ENCODE peak calls at places on chromosomes 5 and 9, in ten cellular contexts. L is psoas muscle, P is coronary artery, I is right lobe of liver, M is A549, U is testis, C is astrocyte of the cerebellum, H is heart right ventricle, V is kidney, N is kidney epithelial cell. Q is an unnamed sample.

GRCh38 chr9:97847474-97848236 is 5.4 kb upstream of the FOXE1 start:
- DNase-seq in L (no peak), P (no peak), I (no peak), M (no peak), U (no peak), C (no peak), H (no peak), V (no peak), N (no peak), Q (no peak)

GRCh38 chr9:125549465-125550215 is 157.4 kb downstream of the MAPKAP1 start:
- DNase-seq in L (peak), P (no peak), I (no peak), M (no peak), U (peak), C (peak), H (peak), V (no peak), N (no peak), Q (peak)

GRCh38 chr9:85453850-85454249 is 287.9 kb downstream of the AGTPBP1 start:
- DNase-seq in L (no peak), P (no peak), I (no peak), M (no peak), U (no peak), C (no peak), H (peak), V (no peak), N (no peak), Q (no peak)

GRCh38 chr9:503881-504852 is 289.5 kb downstream of the DOCK8 start:
- DNase-seq in L (peak), P (peak), I (peak), M (peak), U (peak), C (no peak), H (peak), V (peak), N (no peak), Q (no peak)

GRCh38 chr9:131398204-131398603 is 4.3 kb downstream of the PRRC2B start:
- DNase-seq in L (no peak), P (no peak), I (peak), M (no peak), U (peak), C (no peak), H (no peak), V (no peak), N (no peak), Q (peak)

GRCh38 chr9:96218821-96219614 is 83.0 kb downstream of the HSD17B3 start:
- DNase-seq in L (no peak), P (no peak), I (peak), M (no peak), U (peak), C (no peak), H (no peak), V (no peak), N (no peak), Q (no peak)

GRCh38 chr5:135306557-135306956 is 92.5 kb downstream of the MACROH2A1 start:
- DNase-seq in L (no peak), P (no peak), I (no peak), M (no peak), U (no peak), C (no peak), H (no peak), V (no peak), N (no peak), Q (no peak)

GRCh38 chr5:138641547-138642298 is 66.5 kb upstream of the HSPA9 start:
- DNase-seq in L (peak), P (no peak), I (no peak), M (peak), U (peak), C (peak), H (peak), V (no peak), N (no peak), Q (peak)

GRCh38 chr9:124311283-124311682 is 53.5 kb downstream of the NEK6 start:
- DNase-seq in L (no peak), P (no peak), I (no peak), M (no peak), U (no peak), C (no peak), H (no peak), V (no peak), N (no peak), Q (no peak)

GRCh38 chr9:73548201-73548600 is 396.5 kb downstream of the ANXA1 start:
- DNase-seq in L (no peak), P (no peak), I (no peak), M (no peak), U (no peak), C (no peak), H (no peak), V (no peak), N (no peak), Q (peak)

GRCh38 chr5:102718819-102719218 is 36.3 kb upstream of the PAM start:
- DNase-seq in L (no peak), P (no peak), I (no peak), M (no peak), U (no peak), C (peak), H (no peak), V (no peak), N (no peak), Q (no peak)

GRCh38 chr5:149141224-149141956 is at the start of gene ABLIM3:
- DNase-seq in L (peak), P (peak), I (peak), M (peak), U (peak), C (no peak), H (peak), V (peak), N (no peak), Q (no peak)

GRCh38 chr9:124354364-124355031 is 60.7 kb downstream of the PSMB7 start:
- DNase-seq in L (no peak), P (peak), I (no peak), M (no peak), U (peak), C (no peak), H (no peak), V (peak), N (no peak), Q (no peak)

GRCh38 chr5:86613459-86613858 is 4.3 kb upstream of the COX7C start:
- DNase-seq in L (no peak), P (no peak), I (no peak), M (no peak), U (no peak), C (no peak), H (no peak), V (no peak), N (no peak), Q (no peak)

GRCh38 chr9:12813960-12814876 is 39.4 kb downstream of the LURAP1L start:
- DNase-seq in L (peak), P (peak), I (no peak), M (peak), U (peak), C (peak), H (peak), V (peak), N (peak), Q (peak)

GRCh38 chr9:125529589-125530515 is 177.2 kb downstream of the MAPKAP1 start:
- DNase-seq in L (no peak), P (no peak), I (no peak), M (no peak), U (no peak), C (no peak), H (no peak), V (no peak), N (no peak), Q (no peak)

GRCh38 chr9:109968702-109969450 is 188.9 kb downstream of the PALM2AKAP2 start:
- DNase-seq in L (no peak), P (no peak), I (no peak), M (peak), U (peak), C (no peak), H (peak), V (no peak), N (no peak), Q (no peak)

GRCh38 chr5:179795863-179796833 is 2.4 kb downstream of the LTC4S start:
- DNase-seq in L (peak), P (no peak), I (peak), M (peak), U (peak), C (no peak), H (peak), V (peak), N (no peak), Q (no peak)

GRCh38 chr9:112894031-112894430 is 3.4 kb upstream of the SLC46A2 start:
- DNase-seq in L (no peak), P (no peak), I (no peak), M (no peak), U (no peak), C (no peak), H (no peak), V (no peak), N (no peak), Q (no peak)

GRCh38 chr5:124755565-124755964 is 9.1 kb upstream of the ZNF608 start:
- DNase-seq in L (no peak), P (no peak), I (no peak), M (peak), U (peak), C (no peak), H (no peak), V (no peak), N (no peak), Q (no peak)

GRCh38 chr5:104734046-104734445 is 1171.5 kb upstream of the NUDT12 start:
- DNase-seq in L (no peak), P (no peak), I (no peak), M (no peak), U (no peak), C (no peak), H (no peak), V (no peak), N (no peak), Q (no peak)

GRCh38 chr9:120438111-120438510 is 141.9 kb downstream of the CDK5RAP2 start:
- DNase-seq in L (no peak), P (no peak), I (no peak), M (no peak), U (no peak), C (no peak), H (no peak), V (no peak), N (no peak), Q (no peak)

GRCh38 chr9:92637886-92638620 is 31.9 kb downstream of the IPPK start:
- DNase-seq in L (no peak), P (peak), I (peak), M (no peak), U (no peak), C (no peak), H (no peak), V (no peak), N (no peak), Q (no peak)

GRCh38 chr9:9552665-9553064 is 1060.1 kb downstream of the PTPRD start:
- DNase-seq in L (no peak), P (no peak), I (no peak), M (no peak), U (no peak), C (no peak), H (no peak), V (no peak), N (no peak), Q (no peak)

GRCh38 chr9:134629061-134629585 is 12.5 kb upstream of the COL5A1 start:
- DNase-seq in L (no peak), P (no peak), I (no peak), M (no peak), U (no peak), C (no peak), H (no peak), V (peak), N (no peak), Q (no peak)

GRCh38 chr5:139795074-139796001 is at the start of gene PSD2:
- DNase-seq in L (no peak), P (no peak), I (no peak), M (no peak), U (peak), C (no peak), H (no peak), V (no peak), N (no peak), Q (no peak)
- H3K4me3 ChIP-seq in L (peak), P (peak), I (peak), M (peak), U (peak), C (peak), H (no peak), V (no peak), N (no peak), Q (no peak)

DNA sequence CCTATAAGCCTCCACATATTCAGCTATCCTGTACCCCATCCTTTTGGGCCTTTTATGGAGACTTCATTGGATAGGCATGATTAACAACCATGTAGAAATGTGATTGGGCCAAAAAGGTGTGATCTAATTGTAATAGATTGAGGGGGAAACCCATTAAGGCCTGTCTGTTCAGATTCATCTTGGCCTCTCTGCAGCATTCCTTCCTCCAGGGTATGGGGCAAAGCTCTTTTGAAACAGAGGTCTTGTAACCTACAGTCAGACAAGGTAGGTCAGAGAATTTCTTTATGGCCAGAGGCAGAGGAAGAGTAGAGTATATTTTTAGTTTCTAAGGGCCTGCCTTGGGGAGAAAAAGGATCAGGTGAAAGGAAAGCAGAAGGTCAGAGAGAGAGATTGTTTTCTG is 98.5 kb downstream of the INVS start:
- DNase-seq in L (no peak), P (no peak), I (no peak), M (no peak), U (no peak), C (no peak), H (no peak), V (no peak), N (no peak), Q (no peak)
- TF ChIP-seq CTCF in L (no peak), P (no peak), I (no peak), M (no peak), U (no peak), C (no peak), H (no peak), V (no peak), N (no peak), Q (no peak)

GRCh38 chr5:56328753-56329560 is 95.8 kb upstream of the ANKRD55 start:
- DNase-seq in L (no peak), P (no peak), I (no peak), M (peak), U (no peak), C (peak), H (no peak), V (no peak), N (peak), Q (no peak)
- H3K4me3 ChIP-seq in L (no peak), P (no peak), I (no peak), M (no peak), U (no peak), C (no peak), H (no peak), V (no peak), N (no peak), Q (no peak)

GRCh38 chr5:32690153-32690552 is 21.0 kb upstream of the NPR3 start:
- DNase-seq in L (no peak), P (no peak), I (no peak), M (no peak), U (no peak), C (no peak), H (no peak), V (no peak), N (no peak), Q (no peak)

GRCh38 chr5:32687167-32687831 is 23.8 kb upstream of the NPR3 start:
- DNase-seq in L (no peak), P (no peak), I (no peak), M (no peak), U (peak), C (peak), H (peak), V (no peak), N (no peak), Q (peak)

DNA sequence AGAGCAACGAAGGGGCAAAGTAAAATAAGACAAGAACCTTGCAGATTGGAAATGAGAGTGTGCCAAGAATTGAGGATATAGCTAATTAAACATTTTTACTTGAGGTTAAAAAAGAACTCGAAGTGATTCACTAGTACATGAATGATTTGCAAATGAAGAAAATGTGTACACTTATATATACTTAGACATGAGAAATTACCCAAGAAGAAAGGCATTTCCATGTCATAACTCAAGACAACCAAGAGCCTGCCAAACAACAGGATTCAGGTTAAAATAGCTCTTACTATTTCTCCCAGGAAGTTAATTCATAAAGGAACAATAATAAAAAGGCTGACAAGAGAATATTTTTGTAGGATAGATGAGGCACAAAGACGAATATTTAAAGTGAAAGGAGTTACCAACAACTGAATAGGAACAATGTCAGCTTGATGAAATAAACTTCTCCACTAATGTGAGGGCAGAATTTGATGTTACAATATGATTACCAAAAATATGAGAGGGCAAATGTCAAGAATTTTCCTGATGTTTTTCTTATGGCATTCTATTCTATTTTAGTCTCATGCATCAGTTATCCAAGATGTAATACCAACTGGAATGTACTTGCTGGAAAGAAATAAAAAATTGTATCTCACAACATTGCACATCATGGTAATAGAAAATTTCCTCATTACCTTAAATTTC is 18.9 kb upstream of the NPR3 start:
- DNase-seq in L (no peak), P (no peak), I (no peak), M (no peak), U (no peak), C (no peak), H (no peak), V (no peak), N (no peak), Q (no peak)
- TF ChIP-seq CTCF in L (no peak), P (no peak), I (no peak), M (no peak), U (no peak), C (no peak), H (no peak), V (no peak), N (no peak), Q (no peak)

Q was measured in LNCaP clone FGC.